ENCODE peak calls at places on chromosomes 5 and 9, in ten cellular contexts. L, E, U, S, X, T, N, K, Y and Z are unnamed samples.

GRCh38 chr5:143177263-143177994 is 226.1 kb downstream of the NR3C1 start:
- DNase-seq in L (no peak), X (no peak), S (peak), E (no peak), Y (peak), T (peak), N (no peak), U (no peak), K (no peak), Z (no peak)

GRCh38 chr5:77851229-77852067 is 75.3 kb upstream of the TBCA start:
- DNase-seq in Y (peak), U (no peak), T (no peak), K (peak), N (peak), L (peak), S (no peak), X (peak), E (peak), Z (peak)

GRCh38 chr5:141757402-141757801 is 75.4 kb upstream of the ARAP3 start:
- DNase-seq in X (peak), U (no peak), S (no peak), L (no peak), N (no peak), E (no peak), K (peak), Y (peak), T (peak), Z (no peak)

GRCh38 chr5:60076746-60077145 is 183.2 kb upstream of the PDE4D start:
- DNase-seq in Y (no peak), E (no peak), T (no peak), N (no peak), X (no peak), K (peak), U (no peak), L (no peak), S (no peak), Z (no peak)

GRCh38 chr5:78920604-78921003 is 64.5 kb downstream of the ARSB start:
- DNase-seq in U (no peak), Y (peak), N (no peak), E (no peak), S (peak), K (peak), L (no peak), T (no peak), X (peak), Z (no peak)

GRCh38 chr5:17282283-17283120 is 65.1 kb downstream of the BASP1 start:
- DNase-seq in U (peak), T (no peak), E (peak), L (peak), X (no peak), Y (no peak), N (no peak), K (no peak), S (no peak), Z (peak)

GRCh38 chr9:72622186-72622585 is 100.8 kb downstream of the TMC1 start:
- DNase-seq in T (no peak), L (no peak), K (no peak), S (no peak), Y (no peak), E (no peak), N (no peak), X (no peak), U (no peak), Z (no peak)

GRCh38 chr5:92758552-92758951 is 822.5 kb downstream of the NR2F1-AS1 start:
- DNase-seq in Y (peak), K (no peak), U (no peak), N (no peak), E (no peak), X (no peak), T (no peak), L (no peak), S (peak), Z (no peak)

GRCh38 chr5:135332519-135333150 is 66.4 kb downstream of the MACROH2A1 start:
- DNase-seq in T (no peak), K (no peak), L (peak), Y (peak), N (no peak), S (peak), U (no peak), X (peak), E (no peak), Z (no peak)

GRCh38 chr5:92613546-92613945 is 967.5 kb downstream of the NR2F1-AS1 start:
- DNase-seq in T (no peak), E (no peak), S (peak), Y (peak), K (no peak), U (no peak), L (no peak), N (no peak), X (no peak), Z (no peak)

GRCh38 chr9:4798281-4798680 is 5.5 kb downstream of the RCL1 start:
- DNase-seq in N (no peak), E (no peak), X (peak), Y (no peak), K (no peak), L (no peak), T (no peak), S (no peak), U (no peak), Z (no peak)

GRCh38 chr9:73911814-73912213 is 585.3 kb upstream of the RORB start:
- DNase-seq in K (no peak), N (no peak), E (no peak), U (no peak), S (no peak), Y (no peak), L (no peak), X (no peak), T (no peak), Z (no peak)

GRCh38 chr5:88804444-88804843 is 78.5 kb downstream of the MEF2C start:
- DNase-seq in S (no peak), T (no peak), X (no peak), U (no peak), Y (no peak), K (no peak), L (no peak), E (peak), N (no peak), Z (no peak)

GRCh38 chr9:70425192-70425591 is 10.7 kb upstream of the KLF9 start:
- DNase-seq in U (no peak), T (no peak), X (no peak), N (no peak), K (no peak), S (no peak), L (no peak), E (no peak), Y (no peak), Z (no peak)

GRCh38 chr9:107542814-107543213 is 53.2 kb upstream of the KLF4 start:
- DNase-seq in N (no peak), T (no peak), U (no peak), E (no peak), S (no peak), Y (no peak), L (no peak), K (no peak), X (no peak), Z (no peak)
- TF ChIP-seq CTCF in N (no peak), T (no peak), U (no peak), E (no peak), S (no peak), Y (no peak), L (no peak), K (no peak), X (no peak), Z (no peak)

GRCh38 chr5:180168758-180169157 is 40.3 kb downstream of the RASGEF1C start:
- DNase-seq in N (no peak), L (no peak), T (no peak), K (peak), U (no peak), E (no peak), X (no peak), Y (no peak), S (no peak), Z (no peak)
- TF ChIP-seq CTCF in N (no peak), L (no peak), T (no peak), K (no peak), U (no peak), E (no peak), X (no peak), Y (no peak), S (no peak), Z (no peak)

GRCh38 chr5:168992687-168993086 is 308.3 kb downstream of the SLIT3 start:
- DNase-seq in S (no peak), T (no peak), K (peak), E (no peak), X (peak), Y (no peak), U (no peak), N (peak), L (no peak), Z (no peak)
- TF ChIP-seq CTCF in S (peak), T (no peak), K (peak), E (no peak), X (peak), Y (peak), U (no peak), N (peak), L (no peak), Z (no peak)

DNA sequence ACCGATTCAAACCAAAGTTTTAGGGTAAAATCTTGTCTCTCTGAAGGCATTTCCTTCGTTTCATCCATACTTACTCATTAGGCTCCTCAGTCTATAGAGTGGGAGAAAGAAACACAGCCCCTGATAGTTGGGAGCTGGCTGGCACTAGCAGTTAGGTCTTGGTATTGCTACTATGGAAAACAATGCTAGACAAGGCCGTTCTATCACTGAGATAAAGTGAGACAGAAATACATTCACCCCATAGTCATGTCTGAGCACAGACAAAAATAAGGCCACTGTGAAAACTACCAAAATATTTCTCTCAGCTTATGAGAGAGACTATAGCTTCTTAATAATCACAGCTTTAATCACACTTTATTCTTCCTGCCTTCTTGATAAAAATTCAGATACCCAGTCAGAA is 28.7 kb upstream of the KCNV2 start:
- DNase-seq in L (no peak), K (no peak), T (no peak), X (no peak), U (no peak), S (no peak), E (no peak), Y (no peak), N (no peak), Z (no peak)
- TF ChIP-seq CTCF in L (no peak), K (no peak), T (no peak), X (no peak), U (no peak), S (no peak), E (no peak), Y (no peak), N (no peak), Z (no peak)

DNA sequence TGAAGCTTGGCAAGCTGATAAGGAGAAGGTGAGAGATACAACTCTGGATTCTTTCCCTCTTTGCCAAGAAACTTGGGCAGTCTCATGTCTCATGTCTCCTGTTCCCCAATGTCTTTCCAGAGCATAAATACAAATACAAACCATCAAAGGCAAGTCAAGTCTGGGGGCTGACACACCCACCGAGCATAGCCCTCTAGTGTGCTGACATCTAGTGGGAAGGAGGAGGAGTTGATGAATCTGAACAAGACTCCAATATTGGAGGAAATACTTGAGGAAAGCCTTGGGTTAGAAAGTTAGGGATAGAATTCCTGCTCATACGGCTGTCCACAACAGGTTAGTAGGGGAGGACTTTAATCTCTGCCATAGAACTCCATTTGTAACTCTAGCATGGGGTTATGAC is 8.6 kb downstream of the MLANA start:
- DNase-seq in L (no peak), T (no peak), U (no peak), N (no peak), K (no peak), X (peak), E (no peak), Y (peak), S (no peak), Z (no peak)
- TF ChIP-seq CTCF in L (peak), T (no peak), U (peak), N (no peak), K (peak), X (peak), E (no peak), Y (peak), S (no peak), Z (no peak)

DNA sequence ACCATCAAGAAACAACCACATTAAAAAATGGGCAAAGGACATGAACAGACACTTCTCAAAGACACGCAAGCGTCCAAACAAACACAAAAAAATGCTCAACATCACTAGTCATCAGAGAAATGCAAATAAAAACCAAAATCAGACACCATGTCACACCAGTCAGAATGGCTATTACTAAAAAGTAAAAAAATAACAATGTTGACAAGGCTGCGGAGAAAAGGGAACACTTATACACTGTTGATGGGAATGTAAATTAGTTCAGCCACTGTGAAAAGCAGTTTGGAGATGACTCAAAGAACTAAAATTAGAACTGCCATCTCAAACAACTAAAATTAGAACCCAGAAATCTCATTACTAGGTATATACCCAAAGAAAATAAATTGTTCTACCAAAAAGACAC is 80.4 kb downstream of the CAAP1 start:
- DNase-seq in K (no peak), N (no peak), L (no peak), X (no peak), Y (no peak), U (no peak), E (no peak), S (no peak), T (no peak), Z (no peak)
- TF ChIP-seq CTCF in K (no peak), N (no peak), L (no peak), X (no peak), Y (no peak), U (no peak), E (no peak), S (no peak), T (no peak), Z (no peak)

DNA sequence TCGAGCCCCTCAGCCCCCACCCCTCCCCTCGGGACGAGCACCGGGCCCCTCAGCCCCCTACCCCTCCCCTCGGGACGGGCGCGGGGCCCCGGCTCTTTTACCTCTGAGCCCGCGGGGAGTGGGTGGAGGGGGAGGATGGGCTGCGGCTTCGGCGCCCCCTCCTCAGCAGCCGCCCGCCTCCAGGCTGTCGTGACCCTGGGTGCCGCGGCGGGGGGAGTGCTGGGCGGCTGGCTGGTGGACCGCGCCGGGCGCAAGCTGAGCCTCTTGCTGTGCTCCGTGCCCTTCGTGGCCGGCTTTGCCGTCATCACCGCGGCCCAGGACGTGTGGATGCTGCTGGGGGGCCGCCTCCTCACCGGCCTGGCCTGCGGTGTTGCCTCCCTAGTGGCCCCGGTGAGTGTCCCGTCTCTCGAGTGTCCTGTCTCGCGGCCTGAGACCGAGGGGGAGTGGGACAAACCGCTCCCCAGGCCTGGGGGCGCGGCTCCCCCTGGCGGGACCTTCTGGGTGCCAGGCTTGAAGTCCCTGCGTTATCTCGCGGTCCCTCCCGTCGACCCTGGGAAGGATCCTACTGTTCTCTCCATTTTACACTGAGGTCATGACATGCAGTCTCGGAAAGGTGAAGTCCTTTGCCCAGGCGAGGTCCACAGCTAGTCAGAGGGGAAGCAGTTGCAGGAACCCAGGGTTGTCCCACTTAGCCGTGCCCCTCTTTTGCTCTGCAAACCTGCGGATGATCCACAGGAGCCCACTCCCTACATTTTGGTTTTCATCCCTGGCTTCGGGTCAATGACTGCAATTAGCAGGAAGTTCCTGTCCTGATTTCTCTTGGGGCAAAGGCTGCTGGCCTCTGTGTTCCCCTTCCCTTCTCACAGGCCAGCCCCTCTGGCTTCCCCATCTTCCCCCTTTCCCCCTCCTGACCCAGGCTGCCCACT is 1.0 kb downstream of the SLC2A8 start:
- DNase-seq in T (no peak), U (peak), L (peak), S (peak), E (peak), X (peak), Y (peak), K (peak), N (peak), Z (peak)
- TF ChIP-seq CTCF in T (peak), U (peak), L (peak), S (peak), E (no peak), X (peak), Y (peak), K (peak), N (peak), Z (peak)

GRCh38 chr5:95238560-95239325 is 46.2 kb downstream of the MCTP1 start:
- DNase-seq in E (no peak), T (no peak), U (no peak), Y (peak), N (no peak), L (peak), S (peak), X (no peak), K (no peak), Z (no peak)
- TF ChIP-seq CTCF in E (no peak), T (peak), U (no peak), Y (peak), N (peak), L (no peak), S (peak), X (peak), K (peak), Z (peak)

DNA sequence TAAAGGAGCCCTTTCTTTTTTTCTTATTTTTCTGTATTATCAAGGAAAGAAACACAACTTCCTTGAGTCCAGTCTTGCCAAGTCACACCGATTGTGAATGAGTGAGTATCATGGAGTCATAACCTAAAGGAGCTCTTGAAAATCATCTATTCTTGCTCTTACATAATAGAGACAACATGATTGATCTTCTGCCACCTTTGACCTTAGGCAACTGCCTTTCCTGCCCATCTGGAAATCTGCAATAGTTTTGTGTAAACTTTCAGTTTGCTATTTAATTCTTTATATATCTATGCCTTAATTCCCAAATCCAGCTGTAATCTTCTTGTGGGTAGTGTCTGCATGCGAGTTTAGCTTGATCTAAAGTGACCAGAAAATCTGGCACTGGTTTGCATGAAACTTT is 149.9 kb upstream of the FST start:
- DNase-seq in Y (no peak), T (no peak), L (no peak), N (no peak), K (no peak), X (no peak), E (no peak), S (no peak), U (no peak), Z (no peak)
- TF ChIP-seq CTCF in Y (no peak), T (no peak), L (no peak), N (no peak), K (no peak), X (no peak), E (no peak), S (no peak), U (no peak), Z (no peak)